ENCODE peak calls at places on chromosome 20, in six cellular contexts. N is germinal center; Y is NAMALWA; S is fibroblast of pulmonary artery; L is activated T-helper 1 cell treated with anti-CD3 and anti-CD28 coated beads, Interleukin-2, amount 50 U/mL, for 16 hours; Q is NCI-H774. D is an unnamed sample.

GRCh38 chr20:49562341-49563014 is 5.5 kb downstream of the PTGIS start:
- DNase-seq in N (no peak), Y (no peak), S (peak; percentile 92), L (no peak), Q (no peak), D (no peak)

GRCh38 chr20:25038591-25039015 is 19.3 kb downstream of the ACSS1 start:
- DNase-seq in N (no peak), Y (no peak), S (no peak), L (no peak), Q (no peak), D (no peak)

GRCh38 chr20:35988910-35989463 is 20.6 kb downstream of the CNBD2 start:
- DNase-seq in N (no peak), Y (no peak), S (no peak), L (no peak), Q (no peak), D (no peak)

GRCh38 chr20:46230811-46231282 is 77.5 kb downstream of the CDH22 start:
- DNase-seq in N (no peak), Y (no peak), S (peak; percentile 58), L (no peak), Q (no peak), D (no peak)

GRCh38 chr20:438581-439469 is 23.5 kb downstream of the TBC1D20 start:
- DNase-seq in N (no peak), Y (no peak), S (no peak), L (peak; percentile 24), Q (no peak), D (no peak)

GRCh38 chr20:57791946-57792328 is 82.1 kb upstream of the PMEPA1 start:
- DNase-seq in N (no peak), Y (no peak), S (no peak), L (no peak), Q (no peak), D (no peak)

GRCh38 chr20:46210672-46211330 is 92.7 kb downstream of the CD40 start:
- DNase-seq in N (no peak), Y (no peak), S (no peak), L (no peak), Q (no peak), D (no peak)

GRCh38 chr20:19659468-19659867 is 98.6 kb upstream of the RIN2 start:
- DNase-seq in N (no peak), Y (peak; percentile 12), S (no peak), L (no peak), Q (no peak), D (no peak)

GRCh38 chr20:25303292-25304024 is 55.6 kb downstream of the PYGB start:
- DNase-seq in N (no peak), Y (no peak), S (no peak), L (no peak), Q (no peak), D (no peak)